ENCODE peak calls at places on chromosomes 4 and X, in six cellular contexts. N is WERI-Rb-1, F is fibroblast of the aortic adventitia, E is D721Med, T is heart right ventricle, I is endodermal cell. O is an unnamed sample.

GRCh38 chr4:6472387-6473263 is at the start of gene PPP2R2C:
- DNase-seq in T (no peak), N (peak; percentile 49), F (no peak), E (no peak), I (peak; percentile 81), O (no peak)

GRCh38 chr4:121379276-121379675 is 1.5 kb downstream of the QRFPR start:
- DNase-seq in E (no peak), N (no peak), I (no peak), F (no peak), T (no peak), O (no peak)

GRCh38 chr4:25098964-25099843 is 61.0 kb downstream of the SEPSECS start:
- DNase-seq in F (peak; percentile 84), T (peak; percentile 81), N (no peak), I (no peak), E (no peak), O (no peak)

GRCh38 chrX:130097507-130098201 is 12.6 kb downstream of the ELF4 start:
- DNase-seq in I (no peak), N (peak; percentile 79), F (no peak), T (peak; percentile 23), E (no peak), O (peak; percentile 27)

GRCh38 chr4:158578476-158578875 is 56.8 kb downstream of the RXFP1 start:
- DNase-seq in N (no peak), F (peak; percentile 72), I (no peak), T (no peak), E (no peak), O (no peak)

GRCh38 chr4:187256897-187257296 is 533.2 kb upstream of the FAT1 start:
- DNase-seq in N (no peak), E (no peak), F (no peak), T (no peak), I (no peak), O (no peak)

GRCh38 chrX:13219990-13220764 is 99.7 kb downstream of the ATXN3L start:
- DNase-seq in T (no peak), I (no peak), F (peak; percentile 30), E (no peak), N (no peak), O (no peak)

GRCh38 chr4:122117743-122118142 is 34.4 kb upstream of the BLTP1 start:
- DNase-seq in F (peak; percentile 55), T (no peak), N (no peak), I (no peak), E (no peak), O (no peak)

GRCh38 chr4:186297013-186297645 is 31.1 kb downstream of the F11 start:
- DNase-seq in N (no peak), I (no peak), F (peak; percentile 70), T (no peak), E (no peak), O (peak; percentile 31)

GRCh38 chrX:38335382-38335781 is 8.1 kb upstream of the RPGR start:
- DNase-seq in I (no peak), N (no peak), T (no peak), F (no peak), E (no peak), O (no peak)
- TF ChIP-seq CTCF in I (no peak), N (peak; percentile 17), T (peak; percentile 53), F (peak; percentile 16), E (peak; percentile 42), O (no peak)

DNA sequence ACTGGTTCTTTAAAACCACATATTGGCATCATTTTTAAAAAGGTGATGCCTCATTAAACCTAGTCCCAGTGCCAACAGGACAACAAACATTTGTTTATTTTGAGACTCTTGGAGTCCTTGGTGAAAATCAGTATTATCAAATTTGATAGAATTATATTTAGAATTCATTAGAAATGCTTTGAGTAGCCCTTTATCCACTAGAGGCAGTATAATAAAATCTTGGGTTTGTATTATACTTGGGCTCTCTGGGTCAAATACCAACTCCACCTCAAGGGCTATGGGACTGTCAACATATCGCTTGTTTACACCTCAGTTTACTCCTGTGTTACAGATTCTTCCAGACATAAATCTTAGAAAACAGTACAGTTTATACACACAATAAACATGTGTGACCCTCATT is 335.7 kb upstream of the FSTL5 start:
- DNase-seq in E (no peak), N (no peak), I (no peak), T (no peak), F (no peak), O (no peak)
- TF ChIP-seq CTCF in E (peak; percentile 25), N (no peak), I (peak; percentile 65), T (peak; percentile 35), F (peak; percentile 32), O (peak; percentile 44)

DNA sequence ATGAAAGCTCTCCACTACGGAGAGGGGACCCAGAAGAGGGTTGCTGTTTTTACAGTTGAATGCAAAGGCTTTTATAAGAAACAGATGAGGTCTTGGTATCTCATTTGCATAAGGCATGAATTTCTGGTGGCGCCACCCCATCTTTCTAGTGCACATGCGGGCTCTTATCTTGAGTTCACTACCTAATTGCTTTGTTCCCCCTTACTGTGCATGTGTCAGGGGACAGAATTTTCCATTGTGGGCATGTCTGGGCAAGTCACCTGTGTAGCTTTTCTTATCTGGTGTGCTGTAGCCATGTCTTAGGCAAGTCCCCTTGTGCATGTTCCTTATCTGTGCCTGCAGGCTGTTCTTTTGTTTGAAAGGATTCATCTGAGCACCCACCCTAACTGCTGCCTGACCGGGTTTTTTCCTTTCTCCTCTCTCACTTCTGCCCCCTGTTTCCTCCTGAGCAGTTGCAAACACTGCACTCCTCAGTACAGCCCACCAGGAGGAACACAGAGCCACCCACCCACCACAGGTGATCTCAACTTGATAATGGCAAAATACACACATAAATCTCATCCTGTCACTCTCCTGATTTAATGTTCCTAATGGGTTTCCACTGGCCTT is 29.3 kb upstream of the IL9R start:
- DNase-seq in E (no peak), I (no peak), T (no peak), F (no peak), N (peak; percentile 59), O (no peak)
- TF ChIP-seq CTCF in E (no peak), I (no peak), T (no peak), F (no peak), N (peak; percentile 22), O (no peak)

GRCh38 chr4:173170210-173170778 is 1.7 kb downstream of the GALNT7 start:
- DNase-seq in F (peak; percentile 32), T (no peak), E (no peak), I (no peak), N (no peak), O (no peak)

GRCh38 chr4:173167793-173168395 is 717 bp upstream of the GALNT7 start:
- DNase-seq in F (peak; percentile 22), T (peak; percentile 33), E (no peak), N (peak; percentile 70), I (peak; percentile 80), O (peak; percentile 53)

GRCh38 chr4:173169428-173170209 is 1.0 kb downstream of the GALNT7 start:
- DNase-seq in E (no peak), I (peak; percentile 86), T (peak; percentile 69), F (peak; percentile 48), N (peak; percentile 85), O (peak; percentile 76)

GRCh38 chr4:173169178-173169427 is 492 bp downstream of the GALNT7 start:
- DNase-seq in N (no peak), E (no peak), I (no peak), F (no peak), T (no peak), O (no peak)

GRCh38 chr4:173168396-173169177 is at the start of gene GALNT7:
- DNase-seq in E (peak; percentile 46), N (peak; percentile 93), F (peak; percentile 37), I (peak; percentile 94), T (peak; percentile 66), O (peak; percentile 72)
- TF ChIP-seq CTCF in E (no peak), N (no peak), F (no peak), I (no peak), T (no peak), O (no peak)